ENCODE peak calls at places on chromosomes 13 and 19, in seven cellular contexts. One of them, this sample, is unnamed.

GRCh38 chr13:42534785-42535184 is 39.2 kb upstream of the TNFSF11 start:
- DNase-seq in pancreas: no peak
- DNase-seq in GM23248: no peak
- DNase-seq in GM12878: no peak
- DNase-seq in stomach: no peak
- DNase-seq in cardiac muscle cell: no peak
- DNase-seq in choroid plexus epithelial cell: no peak
- DNase-seq in this sample: no peak

GRCh38 chr13:110874508-110874960 is 40.3 kb downstream of the ANKRD10 start:
- DNase-seq in pancreas: peak
- DNase-seq in GM23248: peak
- DNase-seq in GM12878: no peak
- DNase-seq in stomach: peak
- DNase-seq in cardiac muscle cell: peak
- DNase-seq in choroid plexus epithelial cell: peak
- DNase-seq in this sample: peak

GRCh38 chr13:59681630-59682311 is 482.0 kb downstream of the DIAPH3 start:
- DNase-seq in pancreas: no peak
- DNase-seq in GM23248: peak
- DNase-seq in GM12878: no peak
- DNase-seq in stomach: no peak
- DNase-seq in cardiac muscle cell: no peak
- DNase-seq in choroid plexus epithelial cell: no peak
- DNase-seq in this sample: no peak

GRCh38 chr13:112781287-112781686 is 91.4 kb downstream of the ATP11A start:
- DNase-seq in pancreas: no peak
- DNase-seq in GM23248: no peak
- DNase-seq in GM12878: no peak
- DNase-seq in stomach: peak
- DNase-seq in cardiac muscle cell: no peak
- DNase-seq in choroid plexus epithelial cell: no peak
- DNase-seq in this sample: no peak

GRCh38 chr19:41299755-41300089 is 10.2 kb upstream of the CCDC97 start:
- DNase-seq in pancreas: no peak
- DNase-seq in GM23248: peak
- DNase-seq in GM12878: no peak
- DNase-seq in stomach: peak
- DNase-seq in cardiac muscle cell: peak
- DNase-seq in choroid plexus epithelial cell: peak
- DNase-seq in this sample: no peak

GRCh38 chr13:63446329-63446728 is 2030.7 kb upstream of the PCDH20 start:
- DNase-seq in pancreas: no peak
- DNase-seq in GM23248: no peak
- DNase-seq in GM12878: no peak
- DNase-seq in stomach: no peak
- DNase-seq in cardiac muscle cell: no peak
- DNase-seq in choroid plexus epithelial cell: no peak
- DNase-seq in this sample: no peak

GRCh38 chr19:58558066-58558622 is at the start of gene UBE2M:
- DNase-seq in pancreas: peak
- DNase-seq in GM23248: peak
- DNase-seq in GM12878: no peak
- DNase-seq in stomach: peak
- DNase-seq in cardiac muscle cell: no peak
- DNase-seq in choroid plexus epithelial cell: peak
- DNase-seq in this sample: no peak

GRCh38 chr19:43560687-43561086 is 14.6 kb downstream of the XRCC1 start:
- DNase-seq in pancreas: no peak
- DNase-seq in GM23248: peak
- DNase-seq in GM12878: no peak
- DNase-seq in stomach: no peak
- DNase-seq in cardiac muscle cell: no peak
- DNase-seq in choroid plexus epithelial cell: peak
- DNase-seq in this sample: no peak

GRCh38 chr13:37058801-37059135 is 720 bp downstream of the SUPT20H start:
- DNase-seq in pancreas: no peak
- DNase-seq in GM23248: peak
- DNase-seq in GM12878: peak
- DNase-seq in stomach: no peak
- DNase-seq in cardiac muscle cell: peak
- DNase-seq in choroid plexus epithelial cell: peak
- DNase-seq in this sample: peak

GRCh38 chr19:11538232-11539036 is at the start of gene CNN1:
- DNase-seq in pancreas: no peak
- DNase-seq in GM23248: peak
- DNase-seq in GM12878: no peak
- DNase-seq in stomach: peak
- DNase-seq in cardiac muscle cell: peak
- DNase-seq in choroid plexus epithelial cell: peak
- DNase-seq in this sample: peak

GRCh38 chr13:113009743-113010509 is 40.9 kb downstream of the MCF2L start:
- DNase-seq in pancreas: no peak
- DNase-seq in GM23248: no peak
- DNase-seq in GM12878: no peak
- DNase-seq in stomach: no peak
- DNase-seq in cardiac muscle cell: peak
- DNase-seq in choroid plexus epithelial cell: no peak
- DNase-seq in this sample: no peak

GRCh38 chr13:70173236-70173959 is 65.1 kb upstream of the KLHL1 start:
- DNase-seq in pancreas: no peak
- DNase-seq in GM23248: no peak
- DNase-seq in GM12878: no peak
- DNase-seq in stomach: no peak
- DNase-seq in cardiac muscle cell: no peak
- DNase-seq in choroid plexus epithelial cell: peak
- DNase-seq in this sample: no peak

GRCh38 chr19:35228177-35228930 is at the start of gene FAM187B:
- DNase-seq in pancreas: peak
- DNase-seq in GM23248: no peak
- DNase-seq in GM12878: no peak
- DNase-seq in stomach: no peak
- DNase-seq in cardiac muscle cell: no peak
- DNase-seq in choroid plexus epithelial cell: no peak
- DNase-seq in this sample: no peak

GRCh38 chr19:3506384-3507340 is 551 bp downstream of the FZR1 start:
- DNase-seq in pancreas: peak
- DNase-seq in GM23248: peak
- DNase-seq in GM12878: no peak
- DNase-seq in stomach: peak
- DNase-seq in cardiac muscle cell: no peak
- DNase-seq in choroid plexus epithelial cell: peak
- DNase-seq in this sample: peak

GRCh38 chr13:24083141-24083540 is 77.4 kb upstream of the SPATA13 start:
- DNase-seq in pancreas: no peak
- DNase-seq in GM23248: no peak
- DNase-seq in GM12878: no peak
- DNase-seq in stomach: no peak
- DNase-seq in cardiac muscle cell: no peak
- DNase-seq in choroid plexus epithelial cell: no peak
- DNase-seq in this sample: no peak

GRCh38 chr13:24500977-24501376 is 11.6 kb downstream of the PARP4 start:
- DNase-seq in pancreas: no peak
- DNase-seq in GM23248: peak
- DNase-seq in GM12878: no peak
- DNase-seq in stomach: no peak
- DNase-seq in cardiac muscle cell: peak
- DNase-seq in choroid plexus epithelial cell: peak
- DNase-seq in this sample: no peak

GRCh38 chr13:109509154-109509905 is 277.1 kb downstream of the IRS2 start:
- DNase-seq in pancreas: no peak
- DNase-seq in GM23248: peak
- DNase-seq in GM12878: no peak
- DNase-seq in stomach: no peak
- DNase-seq in cardiac muscle cell: peak
- DNase-seq in choroid plexus epithelial cell: peak
- DNase-seq in this sample: no peak

DNA sequence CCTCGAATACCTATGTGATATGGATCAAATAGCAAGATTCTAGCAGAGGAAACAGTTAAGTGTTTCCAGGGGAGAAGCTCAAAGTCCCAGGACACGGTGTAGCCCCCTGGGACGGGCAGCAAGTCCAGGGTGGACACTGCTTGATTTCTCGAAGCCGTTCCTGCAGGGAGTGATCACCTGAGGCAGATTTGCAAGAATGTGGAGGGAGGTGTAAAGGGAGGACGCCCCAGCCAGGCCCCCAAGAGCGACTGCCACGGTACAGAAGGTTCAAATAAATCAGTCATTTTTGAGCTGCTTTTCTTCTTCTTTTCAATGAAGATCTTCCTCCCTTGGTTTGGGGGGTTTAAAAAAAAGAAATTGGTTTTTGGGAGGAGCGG is 41.4 kb downstream of the KLF2 start:
- DNase-seq in pancreas: peak
- DNase-seq in GM23248: no peak
- DNase-seq in GM12878: no peak
- DNase-seq in stomach: no peak
- DNase-seq in cardiac muscle cell: no peak
- DNase-seq in choroid plexus epithelial cell: no peak
- DNase-seq in this sample: no peak
- H3K4me3 ChIP-seq in pancreas: no peak
- H3K4me3 ChIP-seq in GM23248: no peak
- H3K4me3 ChIP-seq in GM12878: peak
- H3K4me3 ChIP-seq in stomach: no peak
- H3K4me3 ChIP-seq in cardiac muscle cell: no peak
- H3K4me3 ChIP-seq in choroid plexus epithelial cell: no peak
- H3K4me3 ChIP-seq in this sample: no peak

GRCh38 chr19:38792250-38793111 is 3.5 kb downstream of the LGALS7B start:
- DNase-seq in pancreas: no peak
- DNase-seq in GM23248: peak
- DNase-seq in GM12878: no peak
- DNase-seq in stomach: peak
- DNase-seq in cardiac muscle cell: peak
- DNase-seq in choroid plexus epithelial cell: peak
- DNase-seq in this sample: no peak
- H3K4me3 ChIP-seq in pancreas: peak
- H3K4me3 ChIP-seq in GM23248: no peak
- H3K4me3 ChIP-seq in GM12878: no peak
- H3K4me3 ChIP-seq in stomach: peak
- H3K4me3 ChIP-seq in cardiac muscle cell: no peak
- H3K4me3 ChIP-seq in choroid plexus epithelial cell: peak
- H3K4me3 ChIP-seq in this sample: no peak

DNA sequence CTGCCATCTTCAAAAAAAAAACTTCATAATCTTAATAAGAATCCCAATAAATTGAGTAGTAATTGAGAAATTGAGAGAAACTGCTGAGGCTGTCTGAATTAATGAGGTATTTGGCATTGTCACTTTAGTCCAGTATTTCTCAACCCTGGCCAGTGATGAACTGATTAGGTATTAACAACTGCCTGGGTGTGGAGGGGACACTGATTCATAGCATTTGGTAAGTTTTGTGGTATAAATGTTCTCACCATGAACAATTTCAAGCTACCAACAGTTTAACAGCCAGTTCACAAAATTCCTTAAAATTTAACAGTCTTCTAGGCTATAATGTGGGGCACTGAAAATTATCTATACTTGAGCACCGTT is 18.3 kb downstream of the GPC6 start:
- DNase-seq in pancreas: no peak
- DNase-seq in GM23248: peak
- DNase-seq in GM12878: no peak
- DNase-seq in stomach: no peak
- DNase-seq in cardiac muscle cell: peak
- DNase-seq in choroid plexus epithelial cell: peak
- DNase-seq in this sample: no peak
- H3K4me3 ChIP-seq in pancreas: no peak
- H3K4me3 ChIP-seq in GM23248: peak
- H3K4me3 ChIP-seq in GM12878: no peak
- H3K4me3 ChIP-seq in stomach: peak
- H3K4me3 ChIP-seq in cardiac muscle cell: no peak
- H3K4me3 ChIP-seq in choroid plexus epithelial cell: peak
- H3K4me3 ChIP-seq in this sample: peak

DNA sequence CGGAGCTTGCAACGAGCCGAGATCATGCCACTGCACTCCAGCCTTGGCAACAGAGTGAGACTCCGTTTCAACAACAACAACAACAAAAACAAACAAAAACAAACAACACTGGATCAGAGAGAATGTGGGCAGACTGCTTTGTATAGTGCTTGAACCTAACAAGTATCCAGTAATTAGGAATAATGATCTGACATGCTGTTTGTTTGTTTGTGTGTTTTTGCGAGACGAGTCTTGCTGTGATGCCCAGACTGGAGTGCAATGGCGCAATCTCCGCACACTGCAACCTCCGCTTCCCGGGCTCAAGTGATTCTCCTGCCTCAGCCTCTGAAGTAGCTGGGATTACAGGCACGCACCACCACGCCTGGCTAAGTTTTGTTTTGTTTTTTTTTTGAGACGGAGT is 14.0 kb downstream of the SAE1 start:
- DNase-seq in pancreas: no peak
- DNase-seq in GM23248: no peak
- DNase-seq in GM12878: no peak
- DNase-seq in stomach: no peak
- DNase-seq in cardiac muscle cell: no peak
- DNase-seq in choroid plexus epithelial cell: no peak
- DNase-seq in this sample: no peak
- H3K4me3 ChIP-seq in pancreas: no peak
- H3K4me3 ChIP-seq in GM23248: no peak
- H3K4me3 ChIP-seq in GM12878: no peak
- H3K4me3 ChIP-seq in stomach: no peak
- H3K4me3 ChIP-seq in cardiac muscle cell: no peak
- H3K4me3 ChIP-seq in choroid plexus epithelial cell: no peak
- H3K4me3 ChIP-seq in this sample: no peak

GRCh38 chr19:30450945-30451344 is 78.8 kb downstream of the ZNF536 start:
- DNase-seq in pancreas: no peak
- DNase-seq in GM23248: peak
- DNase-seq in GM12878: no peak
- DNase-seq in stomach: no peak
- DNase-seq in cardiac muscle cell: no peak
- DNase-seq in choroid plexus epithelial cell: no peak
- DNase-seq in this sample: no peak

GRCh38 chr19:30449673-30450072 is 77.5 kb downstream of the ZNF536 start:
- DNase-seq in pancreas: no peak
- DNase-seq in GM23248: no peak
- DNase-seq in GM12878: no peak
- DNase-seq in stomach: no peak
- DNase-seq in cardiac muscle cell: no peak
- DNase-seq in choroid plexus epithelial cell: peak
- DNase-seq in this sample: no peak

GRCh38 chr19:30448386-30449130 is 76.4 kb downstream of the ZNF536 start:
- DNase-seq in pancreas: no peak
- DNase-seq in GM23248: peak
- DNase-seq in GM12878: no peak
- DNase-seq in stomach: no peak
- DNase-seq in cardiac muscle cell: no peak
- DNase-seq in choroid plexus epithelial cell: no peak
- DNase-seq in this sample: no peak

GRCh38 chr19:30449191-30449590 is 77.0 kb downstream of the ZNF536 start:
- DNase-seq in pancreas: no peak
- DNase-seq in GM23248: peak
- DNase-seq in GM12878: no peak
- DNase-seq in stomach: no peak
- DNase-seq in cardiac muscle cell: no peak
- DNase-seq in choroid plexus epithelial cell: no peak
- DNase-seq in this sample: no peak

GRCh38 chr19:30450101-30450500 is 77.9 kb downstream of the ZNF536 start:
- DNase-seq in pancreas: no peak
- DNase-seq in GM23248: peak
- DNase-seq in GM12878: no peak
- DNase-seq in stomach: no peak
- DNase-seq in cardiac muscle cell: peak
- DNase-seq in choroid plexus epithelial cell: peak
- DNase-seq in this sample: peak
- H3K4me3 ChIP-seq in pancreas: no peak
- H3K4me3 ChIP-seq in GM23248: peak
- H3K4me3 ChIP-seq in GM12878: no peak
- H3K4me3 ChIP-seq in stomach: peak
- H3K4me3 ChIP-seq in cardiac muscle cell: no peak
- H3K4me3 ChIP-seq in choroid plexus epithelial cell: no peak
- H3K4me3 ChIP-seq in this sample: no peak